ENCODE peak calls at places on chromosomes 11 and 22, in ten cellular contexts. One of them, this sample, is unnamed.

GRCh38 chr11:22432331-22433065 is 94.3 kb downstream of the SLC17A6 start:
- DNase-seq in IMR-90: peak
- DNase-seq in PC-3: no peak
- DNase-seq in fibroblast of lung: peak
- DNase-seq in hepatocyte: no peak
- DNase-seq in H9: peak
- DNase-seq in GM23248: peak
- DNase-seq in K562: no peak
- DNase-seq in mammary epithelial cell: no peak
- DNase-seq in GM23338: peak
- DNase-seq in this sample: peak

GRCh38 chr11:118211006-118211405 is 13.8 kb downstream of the JAML start:
- DNase-seq in IMR-90: no peak
- DNase-seq in PC-3: no peak
- DNase-seq in fibroblast of lung: no peak
- DNase-seq in hepatocyte: no peak
- DNase-seq in H9: peak
- DNase-seq in GM23248: peak
- DNase-seq in K562: no peak
- DNase-seq in mammary epithelial cell: peak
- DNase-seq in GM23338: peak
- DNase-seq in this sample: peak

GRCh38 chr22:44206696-44207095 is 26.0 kb downstream of the PARVG start:
- DNase-seq in IMR-90: no peak
- DNase-seq in PC-3: no peak
- DNase-seq in fibroblast of lung: no peak
- DNase-seq in hepatocyte: no peak
- DNase-seq in H9: no peak
- DNase-seq in GM23248: no peak
- DNase-seq in K562: no peak
- DNase-seq in mammary epithelial cell: no peak
- DNase-seq in GM23338: no peak
- DNase-seq in this sample: no peak

GRCh38 chr11:2392241-2392959 is 8.2 kb upstream of the TSSC4 start:
- DNase-seq in IMR-90: no peak
- DNase-seq in PC-3: no peak
- DNase-seq in fibroblast of lung: no peak
- DNase-seq in hepatocyte: no peak
- DNase-seq in H9: no peak
- DNase-seq in GM23248: no peak
- DNase-seq in K562: no peak
- DNase-seq in mammary epithelial cell: no peak
- DNase-seq in GM23338: no peak
- DNase-seq in this sample: no peak

GRCh38 chr11:130203766-130204702 is 44.5 kb downstream of the ST14 start:
- DNase-seq in IMR-90: no peak
- DNase-seq in PC-3: no peak
- DNase-seq in fibroblast of lung: no peak
- DNase-seq in hepatocyte: no peak
- DNase-seq in H9: no peak
- DNase-seq in GM23248: no peak
- DNase-seq in K562: no peak
- DNase-seq in mammary epithelial cell: no peak
- DNase-seq in GM23338: no peak
- DNase-seq in this sample: no peak

GRCh38 chr11:119727523-119728081 is 1.4 kb downstream of the NECTIN1 start:
- DNase-seq in IMR-90: no peak
- DNase-seq in PC-3: peak
- DNase-seq in fibroblast of lung: no peak
- DNase-seq in hepatocyte: peak
- DNase-seq in H9: peak
- DNase-seq in GM23248: peak
- DNase-seq in K562: peak
- DNase-seq in mammary epithelial cell: no peak
- DNase-seq in GM23338: peak
- DNase-seq in this sample: no peak

GRCh38 chr22:41249442-41249841 is 8.7 kb upstream of the CHADL start:
- DNase-seq in IMR-90: no peak
- DNase-seq in PC-3: no peak
- DNase-seq in fibroblast of lung: no peak
- DNase-seq in hepatocyte: no peak
- DNase-seq in H9: no peak
- DNase-seq in GM23248: no peak
- DNase-seq in K562: no peak
- DNase-seq in mammary epithelial cell: no peak
- DNase-seq in GM23338: no peak
- DNase-seq in this sample: no peak

GRCh38 chr22:48240165-48240934 is 1477.9 kb downstream of the TBC1D22A start:
- DNase-seq in IMR-90: no peak
- DNase-seq in PC-3: no peak
- DNase-seq in fibroblast of lung: no peak
- DNase-seq in hepatocyte: no peak
- DNase-seq in H9: no peak
- DNase-seq in GM23248: no peak
- DNase-seq in K562: peak
- DNase-seq in mammary epithelial cell: no peak
- DNase-seq in GM23338: no peak
- DNase-seq in this sample: no peak

GRCh38 chr11:126123686-126124085 is 61.0 kb upstream of the CDON start:
- DNase-seq in IMR-90: no peak
- DNase-seq in PC-3: peak
- DNase-seq in fibroblast of lung: no peak
- DNase-seq in hepatocyte: no peak
- DNase-seq in H9: no peak
- DNase-seq in GM23248: no peak
- DNase-seq in K562: no peak
- DNase-seq in mammary epithelial cell: no peak
- DNase-seq in GM23338: no peak
- DNase-seq in this sample: no peak

GRCh38 chr11:126124284-126124683 is 61.6 kb upstream of the CDON start:
- DNase-seq in IMR-90: peak
- DNase-seq in PC-3: no peak
- DNase-seq in fibroblast of lung: peak
- DNase-seq in hepatocyte: no peak
- DNase-seq in H9: no peak
- DNase-seq in GM23248: no peak
- DNase-seq in K562: no peak
- DNase-seq in mammary epithelial cell: no peak
- DNase-seq in GM23338: no peak
- DNase-seq in this sample: no peak

GRCh38 chr11:126121316-126121715 is 58.6 kb upstream of the CDON start:
- DNase-seq in IMR-90: no peak
- DNase-seq in PC-3: no peak
- DNase-seq in fibroblast of lung: no peak
- DNase-seq in hepatocyte: no peak
- DNase-seq in H9: no peak
- DNase-seq in GM23248: no peak
- DNase-seq in K562: no peak
- DNase-seq in mammary epithelial cell: no peak
- DNase-seq in GM23338: no peak
- DNase-seq in this sample: no peak

GRCh38 chr11:126118806-126119205 is 56.1 kb upstream of the CDON start:
- DNase-seq in IMR-90: no peak
- DNase-seq in PC-3: no peak
- DNase-seq in fibroblast of lung: no peak
- DNase-seq in hepatocyte: no peak
- DNase-seq in H9: no peak
- DNase-seq in GM23248: no peak
- DNase-seq in K562: no peak
- DNase-seq in mammary epithelial cell: no peak
- DNase-seq in GM23338: no peak
- DNase-seq in this sample: no peak

DNA sequence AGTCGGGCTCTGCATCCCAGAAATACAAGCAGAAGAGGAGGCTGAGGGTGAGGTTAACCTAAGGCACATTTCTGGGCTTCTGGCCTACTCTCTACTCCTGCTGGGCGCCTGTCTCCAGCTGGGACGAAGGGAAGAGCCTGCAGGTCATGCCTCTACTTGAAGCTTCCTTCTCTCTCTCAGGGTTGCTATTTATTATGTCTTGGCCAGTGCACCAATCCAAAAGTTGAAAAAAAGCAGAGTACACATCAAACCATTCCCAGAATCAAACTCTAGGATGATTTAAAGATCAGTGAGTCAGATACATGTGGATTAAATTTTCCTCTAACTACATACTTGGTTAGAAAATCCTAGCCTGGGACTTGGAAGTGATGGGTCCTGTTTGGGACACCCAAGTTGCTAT is 60.2 kb upstream of the CDON start:
- DNase-seq in IMR-90: no peak
- DNase-seq in PC-3: no peak
- DNase-seq in fibroblast of lung: no peak
- DNase-seq in hepatocyte: no peak
- DNase-seq in H9: no peak
- DNase-seq in GM23248: peak
- DNase-seq in K562: no peak
- DNase-seq in mammary epithelial cell: no peak
- DNase-seq in GM23338: no peak
- DNase-seq in this sample: no peak
- H3K4me2 ChIP-seq in IMR-90: no peak
- H3K4me2 ChIP-seq in PC-3: no peak
- H3K4me2 ChIP-seq in fibroblast of lung: no peak
- H3K4me2 ChIP-seq in hepatocyte: no peak
- H3K4me2 ChIP-seq in H9: no peak
- H3K4me2 ChIP-seq in GM23248: no peak
- H3K4me2 ChIP-seq in K562: no peak
- H3K4me2 ChIP-seq in mammary epithelial cell: no peak
- H3K4me2 ChIP-seq in GM23338: no peak
- H3K4me2 ChIP-seq in this sample: no peak

DNA sequence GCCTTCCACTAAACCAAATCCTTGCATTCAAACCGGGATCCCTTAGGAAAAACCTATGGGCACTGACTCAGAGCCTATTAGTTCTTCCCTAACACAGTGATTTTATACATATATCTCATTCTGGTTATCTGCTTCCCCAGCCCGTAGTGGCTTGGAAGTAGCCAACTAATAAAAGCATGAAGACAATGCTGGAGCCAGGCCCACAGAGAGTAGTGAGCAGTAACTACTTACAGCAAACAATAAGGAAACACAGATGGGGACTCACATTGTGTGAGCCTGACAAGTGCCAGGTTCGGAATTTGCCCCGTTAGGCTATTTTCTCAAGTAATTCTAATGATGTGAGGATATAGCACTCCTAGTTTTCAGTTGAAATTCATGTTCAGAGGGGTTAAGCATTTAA is 83.3 kb upstream of the OR5AK2 start:
- DNase-seq in IMR-90: no peak
- DNase-seq in PC-3: peak
- DNase-seq in fibroblast of lung: no peak
- DNase-seq in hepatocyte: no peak
- DNase-seq in H9: no peak
- DNase-seq in GM23248: no peak
- DNase-seq in K562: no peak
- DNase-seq in mammary epithelial cell: no peak
- DNase-seq in GM23338: no peak
- DNase-seq in this sample: no peak
- H2AFZ ChIP-seq in IMR-90: no peak
- H2AFZ ChIP-seq in PC-3: peak
- H2AFZ ChIP-seq in fibroblast of lung: no peak
- H2AFZ ChIP-seq in hepatocyte: no peak
- H2AFZ ChIP-seq in H9: no peak
- H2AFZ ChIP-seq in GM23248: no peak
- H2AFZ ChIP-seq in K562: no peak
- H2AFZ ChIP-seq in mammary epithelial cell: peak
- H2AFZ ChIP-seq in GM23338: peak
- H2AFZ ChIP-seq in this sample: no peak

GRCh38 chr11:72725731-72726042 is 26.5 kb downstream of the ARAP1 start:
- DNase-seq in IMR-90: no peak
- DNase-seq in PC-3: no peak
- DNase-seq in fibroblast of lung: no peak
- DNase-seq in hepatocyte: no peak
- DNase-seq in H9: no peak
- DNase-seq in GM23248: no peak
- DNase-seq in K562: no peak
- DNase-seq in mammary epithelial cell: no peak
- DNase-seq in GM23338: no peak
- DNase-seq in this sample: no peak

GRCh38 chr11:72724021-72724561 is 28.1 kb downstream of the ARAP1 start:
- DNase-seq in IMR-90: no peak
- DNase-seq in PC-3: no peak
- DNase-seq in fibroblast of lung: no peak
- DNase-seq in hepatocyte: no peak
- DNase-seq in H9: no peak
- DNase-seq in GM23248: no peak
- DNase-seq in K562: no peak
- DNase-seq in mammary epithelial cell: peak
- DNase-seq in GM23338: no peak
- DNase-seq in this sample: no peak

GRCh38 chr11:72723508-72723907 is 28.7 kb downstream of the ARAP1 start:
- DNase-seq in IMR-90: no peak
- DNase-seq in PC-3: no peak
- DNase-seq in fibroblast of lung: no peak
- DNase-seq in hepatocyte: no peak
- DNase-seq in H9: no peak
- DNase-seq in GM23248: peak
- DNase-seq in K562: no peak
- DNase-seq in mammary epithelial cell: no peak
- DNase-seq in GM23338: no peak
- DNase-seq in this sample: no peak

GRCh38 chr11:72726266-72727220 is 25.7 kb downstream of the ARAP1 start:
- DNase-seq in IMR-90: no peak
- DNase-seq in PC-3: no peak
- DNase-seq in fibroblast of lung: no peak
- DNase-seq in hepatocyte: no peak
- DNase-seq in H9: no peak
- DNase-seq in GM23248: no peak
- DNase-seq in K562: no peak
- DNase-seq in mammary epithelial cell: no peak
- DNase-seq in GM23338: no peak
- DNase-seq in this sample: no peak

DNA sequence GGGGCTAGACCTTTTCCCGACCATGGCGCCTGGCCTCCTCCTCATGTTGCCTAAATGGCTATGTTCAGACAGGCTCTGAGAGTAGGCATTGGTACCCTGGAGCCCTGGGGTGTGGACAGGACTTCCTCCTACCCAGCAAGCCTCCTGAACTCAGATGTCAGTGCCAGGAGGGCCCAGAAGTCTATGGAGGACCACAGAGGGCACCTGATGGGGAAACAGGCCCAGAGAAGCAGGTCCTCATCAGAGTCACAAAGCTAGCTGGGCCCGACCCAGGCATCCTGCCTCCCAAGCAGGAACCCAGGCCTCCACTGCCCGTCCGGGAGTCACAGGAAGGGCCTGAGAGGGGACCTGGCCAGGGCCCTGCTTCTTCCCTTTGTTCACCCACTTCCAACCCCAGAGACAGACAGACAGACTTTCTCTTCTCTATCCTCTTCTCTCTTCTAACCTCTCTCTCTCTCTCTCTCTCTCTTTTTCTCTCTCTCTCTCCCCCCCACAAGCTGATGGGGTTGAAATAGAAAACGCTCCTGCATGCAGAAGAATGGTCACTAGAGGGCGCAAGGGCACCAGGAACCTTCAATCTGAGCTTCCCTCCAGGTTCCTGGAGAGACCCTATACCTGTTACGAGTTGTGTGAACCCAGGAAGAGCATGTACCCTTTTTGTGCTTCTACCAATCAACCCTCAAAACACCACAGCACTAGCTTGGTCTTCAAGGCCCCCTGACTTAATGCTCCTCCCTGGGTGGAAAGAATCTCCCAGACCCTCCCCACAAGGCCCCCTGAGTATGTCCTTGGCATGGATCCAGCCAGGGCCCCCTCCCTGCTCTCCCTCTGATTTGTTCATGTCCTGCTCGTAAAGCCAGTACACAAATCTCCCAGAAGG is 27.1 kb downstream of the ARAP1 start:
- DNase-seq in IMR-90: peak
- DNase-seq in PC-3: peak
- DNase-seq in fibroblast of lung: peak
- DNase-seq in hepatocyte: peak
- DNase-seq in H9: peak
- DNase-seq in GM23248: peak
- DNase-seq in K562: peak
- DNase-seq in mammary epithelial cell: peak
- DNase-seq in GM23338: peak
- DNase-seq in this sample: peak
- H3K27ac ChIP-seq in IMR-90: no peak
- H3K27ac ChIP-seq in PC-3: no peak
- H3K27ac ChIP-seq in fibroblast of lung: no peak
- H3K27ac ChIP-seq in hepatocyte: peak
- H3K27ac ChIP-seq in H9: no peak
- H3K27ac ChIP-seq in GM23248: no peak
- H3K27ac ChIP-seq in K562: no peak
- H3K27ac ChIP-seq in mammary epithelial cell: no peak
- H3K27ac ChIP-seq in GM23338: no peak
- H3K27ac ChIP-seq in this sample: no peak

GRCh38 chr22:35923026-35923425 is 105.6 kb downstream of the RBFOX2 start:
- DNase-seq in IMR-90: no peak
- DNase-seq in PC-3: no peak
- DNase-seq in fibroblast of lung: no peak
- DNase-seq in hepatocyte: no peak
- DNase-seq in H9: no peak
- DNase-seq in GM23248: no peak
- DNase-seq in K562: no peak
- DNase-seq in mammary epithelial cell: no peak
- DNase-seq in GM23338: no peak
- DNase-seq in this sample: no peak
- H3K4me2 ChIP-seq in IMR-90: no peak
- H3K4me2 ChIP-seq in PC-3: no peak
- H3K4me2 ChIP-seq in fibroblast of lung: peak
- H3K4me2 ChIP-seq in hepatocyte: no peak
- H3K4me2 ChIP-seq in H9: no peak
- H3K4me2 ChIP-seq in GM23248: no peak
- H3K4me2 ChIP-seq in K562: no peak
- H3K4me2 ChIP-seq in mammary epithelial cell: no peak
- H3K4me2 ChIP-seq in GM23338: no peak
- H3K4me2 ChIP-seq in this sample: no peak